ENCODE peak calls at places on chromosomes 1 and 21, in six cellular contexts. Z is lower lobe of right lung, D is neural progenitor cell, S is astrocyte of the spinal cord, V is astrocyte of the cerebellum, T is GM12878. U is an unnamed sample.

GRCh38 chr1:79161077-79161476 is 154.5 kb upstream of the ADGRL4 start:
- DNase-seq in T (no peak), D (no peak), V (no peak), S (peak), Z (no peak), U (no peak)

GRCh38 chr1:220906561-220907334 is 27.5 kb downstream of the HLX start:
- DNase-seq in Z (no peak), V (no peak), S (no peak), T (no peak), D (no peak), U (no peak)

GRCh38 chr1:205519541-205520131 is 15.2 kb downstream of the CDK18 start:
- DNase-seq in S (no peak), Z (no peak), T (no peak), V (no peak), D (no peak), U (no peak)

GRCh38 chr1:89686520-89686919 is 53.6 kb downstream of the LRRC8C start:
- DNase-seq in V (no peak), Z (no peak), S (no peak), D (no peak), T (no peak), U (no peak)

GRCh38 chr1:186286615-186287317 is 88.3 kb downstream of the TPR start:
- DNase-seq in Z (no peak), T (no peak), V (no peak), S (peak), D (no peak), U (no peak)

GRCh38 chr1:224730950-224731349 is 114.8 kb downstream of the CNIH3 start:
- DNase-seq in Z (no peak), V (no peak), T (no peak), S (no peak), D (no peak), U (no peak)

GRCh38 chr1:29974345-29974744 is 738.0 kb downstream of the PTPRU start:
- DNase-seq in Z (no peak), V (peak), T (no peak), S (peak), D (peak), U (no peak)

GRCh38 chr1:6860401-6860800 is 75.1 kb downstream of the CAMTA1 start:
- DNase-seq in Z (no peak), V (no peak), D (no peak), S (no peak), T (no peak), U (no peak)

GRCh38 chr1:27044613-27045091 is 32.0 kb upstream of the TENT5B start:
- DNase-seq in T (peak), D (peak), S (peak), Z (peak), V (peak), U (peak)

GRCh38 chr1:156816561-156817328 is at the start of gene SH2D2A:
- DNase-seq in Z (peak), T (peak), S (no peak), D (no peak), V (no peak), U (peak)

GRCh38 chr1:94283462-94283861 is 46.1 kb upstream of the ARHGAP29 start:
- DNase-seq in V (no peak), T (no peak), S (no peak), Z (no peak), D (no peak), U (no peak)

GRCh38 chr1:94382163-94382562 is 36.0 kb upstream of the ABCD3 start:
- DNase-seq in S (no peak), D (no peak), Z (peak), V (no peak), T (no peak), U (no peak)

GRCh38 chr1:92820551-92820950 is 11.3 kb upstream of the RPL5 start:
- DNase-seq in V (no peak), Z (no peak), S (no peak), D (no peak), T (no peak), U (no peak)

GRCh38 chr1:33255347-33256311 is 663 bp upstream of the ZNF362 start:
- DNase-seq in T (peak), Z (peak), S (peak), D (peak), V (no peak), U (peak)

GRCh38 chr1:16434501-16434900 is 2.7 kb downstream of the SPATA21 start:
- DNase-seq in S (no peak), T (no peak), D (no peak), Z (no peak), V (no peak), U (no peak)

GRCh38 chr1:209150114-209150513 is 433.4 kb upstream of the CAMK1G start:
- DNase-seq in D (peak), T (no peak), S (peak), Z (no peak), V (peak), U (no peak)

GRCh38 chr1:200380589-200381021 is 29.2 kb downstream of the ZNF281 start:
- DNase-seq in S (no peak), Z (no peak), D (no peak), T (peak), V (no peak), U (no peak)

GRCh38 chr1:8496473-8496872 is 178.6 kb downstream of the SLC45A1 start:
- DNase-seq in Z (no peak), T (no peak), V (no peak), S (no peak), D (no peak), U (no peak)

GRCh38 chr1:206705744-206706297 is 21.1 kb downstream of the MAPKAPK2 start:
- DNase-seq in Z (no peak), T (no peak), V (no peak), S (peak), D (no peak), U (no peak)

GRCh38 chr1:12001996-12002493 is 17.3 kb upstream of the MIIP start:
- DNase-seq in D (no peak), T (no peak), S (peak), Z (no peak), V (peak), U (no peak)

GRCh38 chr1:212353181-212353580 is 61.5 kb downstream of the PACC1 start:
- DNase-seq in V (no peak), D (no peak), T (no peak), S (no peak), Z (no peak), U (no peak)

GRCh38 chr1:9782116-9782751 is 41.5 kb downstream of the CLSTN1 start:
- DNase-seq in Z (no peak), V (no peak), S (no peak), T (no peak), D (no peak), U (no peak)

GRCh38 chr21:14054682-14055081 is 156.1 kb downstream of the LIPI start:
- DNase-seq in Z (no peak), T (no peak), V (no peak), D (no peak), S (no peak), U (no peak)

GRCh38 chr1:213264534-213264933 is 213.5 kb downstream of the RPS6KC1 start:
- DNase-seq in V (no peak), T (no peak), D (no peak), Z (no peak), S (no peak), U (no peak)

GRCh38 chr1:38041941-38042834 is 4.4 kb downstream of the POU3F1 start:
- DNase-seq in V (no peak), Z (no peak), D (peak), S (no peak), T (no peak), U (no peak)

GRCh38 chr1:38046333-38046883 is at the start of gene POU3F1:
- DNase-seq in S (no peak), V (no peak), D (peak), Z (no peak), T (no peak), U (no peak)

GRCh38 chr1:38043036-38043747 is 3.4 kb downstream of the POU3F1 start:
- DNase-seq in D (no peak), V (no peak), S (no peak), Z (no peak), T (no peak), U (no peak)

GRCh38 chr1:38045431-38046332 is 911 bp downstream of the POU3F1 start:
- DNase-seq in D (peak), T (no peak), V (no peak), S (peak), Z (peak), U (no peak)

DNA sequence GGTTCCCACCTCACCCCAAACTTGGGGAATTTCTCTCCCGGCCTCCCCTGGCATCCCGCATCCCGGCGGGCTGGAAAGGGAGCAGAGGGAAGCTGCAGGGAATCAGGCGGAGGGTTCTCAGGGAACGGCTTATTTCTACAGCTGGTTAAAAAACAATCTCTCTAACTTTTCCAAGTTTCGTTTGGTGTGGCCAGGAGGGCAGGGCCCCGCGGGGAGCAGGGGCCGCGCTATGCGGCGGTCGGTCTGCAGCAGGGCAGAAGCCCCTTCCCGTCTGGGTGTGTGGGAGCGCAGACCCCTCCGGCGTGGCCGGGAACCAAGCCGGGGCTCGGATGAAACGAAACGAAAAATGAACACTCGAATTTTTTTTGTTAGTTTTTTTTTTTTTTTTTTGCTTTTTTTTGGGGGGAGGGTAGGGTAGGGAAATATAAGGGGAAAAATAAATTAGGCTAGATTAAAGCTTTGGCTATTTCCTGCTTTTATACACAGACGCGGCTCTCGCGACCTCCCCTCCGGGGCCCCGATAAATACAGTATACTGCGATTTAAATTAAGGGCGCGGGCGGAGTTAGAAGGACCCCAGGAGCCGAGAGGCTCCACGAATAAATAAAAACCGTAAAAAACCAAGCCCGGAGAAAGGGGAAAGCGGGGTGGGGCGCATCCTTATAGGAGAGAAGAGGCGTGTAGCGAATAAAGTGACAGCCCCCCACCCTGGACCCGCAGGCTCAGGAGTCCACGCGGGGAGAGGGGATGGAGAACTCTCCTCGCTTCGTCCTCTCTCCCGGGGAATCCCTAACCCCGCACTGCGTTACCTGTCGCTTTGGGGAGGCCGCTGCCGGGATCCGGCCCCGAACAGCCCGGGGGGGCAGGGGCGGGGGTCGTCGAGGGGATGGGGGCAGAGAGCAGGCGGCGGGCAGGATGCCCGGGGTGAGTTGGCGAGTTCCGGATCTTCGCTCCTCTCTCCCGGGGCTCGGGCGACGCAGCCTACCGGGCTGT is 2.1 kb downstream of the POU3F1 start:
- DNase-seq in V (no peak), T (no peak), S (no peak), D (no peak), Z (no peak), U (no peak)
- TF ChIP-seq CTCF in V (no peak), T (no peak), S (no peak), D (no peak), Z (no peak), U (no peak)

DNA sequence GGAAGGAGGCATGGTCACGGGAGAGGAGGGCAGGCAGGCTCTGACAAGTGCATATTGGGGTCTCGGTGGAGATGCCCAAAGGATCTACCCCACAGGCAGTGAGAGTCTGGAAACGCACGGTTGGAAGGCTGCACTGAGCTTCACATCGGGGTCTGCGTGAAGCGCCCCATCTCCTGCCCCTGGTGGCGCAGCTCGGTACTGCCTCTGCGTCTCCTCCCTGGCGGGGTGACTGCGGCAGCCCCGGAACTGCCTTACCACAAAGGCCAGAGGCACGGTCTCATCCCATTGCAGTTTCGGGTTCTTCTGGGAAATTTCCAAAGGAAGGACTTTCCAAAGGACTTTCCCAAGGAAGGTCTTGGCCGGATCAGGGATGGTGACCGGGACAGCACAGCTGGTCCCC is 69.2 kb upstream of the AJAP1 start:
- DNase-seq in V (no peak), T (no peak), S (no peak), Z (no peak), D (peak), U (no peak)
- H3K4me3 ChIP-seq in V (no peak), T (no peak), S (no peak), Z (no peak), D (no peak), U (no peak)

DNA sequence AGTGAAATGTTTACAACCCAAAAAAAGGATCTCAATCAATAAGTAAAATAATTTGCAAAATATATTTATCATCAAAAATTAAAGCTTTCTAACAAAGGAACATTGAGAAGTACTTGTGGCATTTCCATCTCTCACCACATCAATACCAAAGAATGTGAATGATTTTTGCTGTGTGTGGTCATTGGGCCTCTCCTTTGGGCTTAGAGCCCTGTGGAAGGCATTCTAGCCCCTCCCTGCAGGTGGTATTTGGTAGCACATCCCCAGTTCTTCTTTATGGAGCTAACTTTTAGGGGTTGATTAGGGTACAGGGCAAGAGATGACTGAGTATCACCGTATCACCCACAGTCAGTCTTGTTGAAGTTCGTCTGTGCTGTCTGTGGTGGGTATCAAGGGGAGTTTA is 294.1 kb upstream of the SGIP1 start:
- DNase-seq in T (no peak), D (peak), S (no peak), V (no peak), Z (no peak), U (no peak)
- TF ChIP-seq CTCF in T (no peak), D (peak), S (no peak), V (no peak), Z (no peak), U (peak)

GRCh38 chr1:116909511-116910378 is at the start of gene PTGFRN:
- DNase-seq in D (peak), Z (peak), T (no peak), S (peak), V (peak), U (no peak)

GRCh38 chr1:116912846-116913245 is 3.1 kb downstream of the PTGFRN start:
- DNase-seq in Z (no peak), D (no peak), T (no peak), V (no peak), S (no peak), U (no peak)

GRCh38 chr1:116910379-116911165 is 856 bp downstream of the PTGFRN start:
- DNase-seq in Z (peak), T (no peak), D (peak), S (peak), V (no peak), U (no peak)

GRCh38 chr1:116911779-116912469 is 2.2 kb downstream of the PTGFRN start:
- DNase-seq in V (no peak), Z (no peak), S (no peak), T (no peak), D (no peak), U (no peak)

GRCh38 chr1:116911166-116911553 is 1.4 kb downstream of the PTGFRN start:
- DNase-seq in V (no peak), Z (no peak), S (no peak), T (no peak), D (peak), U (no peak)
- H3K4me3 ChIP-seq in V (peak), Z (peak), S (no peak), T (no peak), D (peak), U (no peak)

GRCh38 chr21:22345624-22346023 is 1347.4 kb downstream of the NCAM2 start:
- DNase-seq in V (no peak), T (no peak), S (no peak), D (no peak), Z (no peak), U (no peak)
- TF ChIP-seq CTCF in V (no peak), T (no peak), S (no peak), D (no peak), Z (no peak), U (no peak)

GRCh38 chr1:207968521-207968944 is 57.6 kb upstream of the CD34 start:
- DNase-seq in Z (no peak), V (no peak), D (no peak), S (no peak), T (no peak), U (no peak)

GRCh38 chr1:207970329-207971038 is 59.6 kb upstream of the CD34 start:
- DNase-seq in T (no peak), S (no peak), Z (no peak), V (no peak), D (no peak), U (no peak)

GRCh38 chr1:207971511-207972224 is 60.7 kb upstream of the CD34 start:
- DNase-seq in D (no peak), V (no peak), Z (no peak), S (no peak), T (no peak), U (no peak)

GRCh38 chr1:207967703-207968102 is 56.8 kb upstream of the CD34 start:
- DNase-seq in D (no peak), Z (no peak), V (no peak), T (no peak), S (no peak), U (no peak)

DNA sequence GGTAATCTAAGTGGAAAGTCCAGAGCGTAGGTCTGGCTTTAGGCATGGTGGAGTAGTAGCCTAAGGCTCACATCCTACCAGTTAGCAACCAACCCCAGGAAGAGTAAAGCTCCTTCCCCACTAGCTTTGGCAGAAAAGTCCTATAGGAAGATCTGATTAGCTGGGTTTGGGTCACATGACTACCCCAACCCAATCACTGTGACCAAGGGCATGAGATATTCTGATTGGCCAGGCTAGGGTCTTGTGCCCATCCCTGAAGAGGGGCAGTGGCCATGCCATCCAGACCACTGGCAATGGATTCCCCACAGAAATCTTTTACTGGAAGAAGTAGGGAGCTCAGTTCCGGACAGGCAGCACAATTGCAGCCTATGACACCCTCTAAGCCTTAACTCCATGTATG is 58.6 kb upstream of the CD34 start:
- DNase-seq in Z (no peak), D (no peak), T (no peak), V (no peak), S (no peak), U (no peak)
- H3K4me3 ChIP-seq in Z (no peak), D (no peak), T (no peak), V (no peak), S (no peak), U (no peak)

DNA sequence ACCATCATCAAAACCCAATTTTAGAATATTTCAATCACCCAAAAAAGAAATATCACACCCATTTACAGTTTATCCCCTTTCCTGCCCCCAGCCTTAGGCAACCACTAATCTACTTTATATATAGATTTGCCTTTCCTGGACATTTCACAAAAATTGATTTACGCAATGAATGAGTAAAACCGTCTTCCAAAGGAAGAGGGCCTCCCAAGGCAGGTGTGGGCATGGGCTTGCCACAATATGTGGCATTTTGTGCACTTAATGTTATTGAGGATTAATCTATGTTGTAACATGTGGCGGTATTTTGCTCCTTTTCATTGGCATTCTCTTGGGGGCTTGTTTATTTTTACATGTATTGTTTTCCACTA is 11.8 kb upstream of the BMP8B start:
- DNase-seq in Z (no peak), T (no peak), D (no peak), V (no peak), S (no peak), U (no peak)
- TF ChIP-seq CTCF in Z (no peak), T (no peak), D (no peak), V (no peak), S (no peak), U (no peak)

GRCh38 chr1:204464701-204465100 is 29.9 kb downstream of the PIK3C2B start:
- DNase-seq in S (no peak), T (no peak), V (no peak), D (no peak), Z (no peak), U (no peak)
- H3K4me3 ChIP-seq in S (no peak), T (no peak), V (no peak), D (no peak), Z (no peak), U (no peak)

DNA sequence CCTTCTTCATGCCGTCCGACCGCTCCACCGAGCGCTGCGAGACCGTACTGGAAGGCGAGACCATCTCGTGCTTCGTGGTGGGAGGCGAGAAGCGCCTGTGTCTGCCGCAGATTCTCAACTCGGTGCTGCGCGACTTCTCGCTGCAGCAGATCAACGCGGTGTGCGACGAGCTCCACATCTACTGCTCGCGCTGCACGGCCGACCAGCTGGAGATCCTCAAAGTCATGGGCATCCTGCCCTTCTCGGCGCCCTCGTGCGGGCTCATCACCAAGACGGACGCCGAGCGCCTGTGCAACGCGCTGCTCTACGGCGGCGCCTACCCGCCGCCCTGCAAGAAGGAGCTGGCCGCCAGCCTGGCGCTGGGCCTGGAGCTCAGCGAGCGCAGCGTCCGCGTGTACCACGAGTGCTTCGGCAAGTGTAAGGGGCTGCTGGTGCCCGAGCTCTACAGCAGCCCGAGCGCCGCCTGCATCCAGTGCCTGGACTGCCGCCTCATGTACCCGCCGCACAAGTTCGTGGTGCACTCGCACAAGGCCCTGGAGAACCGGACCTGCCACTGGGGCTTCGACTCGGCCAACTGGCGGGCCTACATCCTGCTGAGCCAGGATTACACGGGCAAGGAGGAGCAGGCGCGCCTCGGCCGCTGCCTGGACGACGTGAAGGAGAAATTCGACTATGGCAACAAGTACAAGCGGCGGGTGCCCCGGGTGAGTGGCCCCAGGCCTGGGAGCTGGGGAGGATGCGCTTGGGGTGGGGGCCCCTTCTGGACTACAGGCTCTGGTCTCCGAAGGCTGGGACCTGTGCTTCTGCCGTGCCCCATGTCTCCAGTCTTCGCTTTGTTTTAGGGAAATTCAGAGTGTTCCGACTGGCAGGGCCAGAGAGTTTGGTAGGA is 1.2 kb downstream of the SKI start:
- DNase-seq in T (no peak), Z (peak), S (peak), V (no peak), D (peak), U (no peak)
- TF ChIP-seq CTCF in T (no peak), Z (no peak), S (no peak), V (no peak), D (no peak), U (peak)

U was measured in GM12864.